ENCODE peak calls at places on chromosomes 12 and 14, in four cellular contexts. Z is Daoy; N is stimulated activated CD8-positive, alpha-beta memory T cell treated with anti-CD3 and anti-CD28 coated beads, Interleukin-4, amount 100 ng/mL, for 24 hours; I is endodermal cell. Y is an unnamed sample.

GRCh38 chr12:51334774-51335173 is 10.8 kb upstream of the BIN2 start:
- DNase-seq in N (no peak), I (no peak), Z (no peak), Y (no peak)

GRCh38 chr14:55366271-55366670 is 45.4 kb downstream of the ATG14 start:
- DNase-seq in N (no peak), Z (peak; percentile 63), I (no peak), Y (no peak)

GRCh38 chr14:60092516-60092915 is 793 bp downstream of the PCNX4 start:
- DNase-seq in I (no peak), Z (peak; percentile 34), N (no peak), Y (no peak)

GRCh38 chr14:90409209-90409730 is 12.4 kb downstream of the CALM1 start:
- DNase-seq in N (no peak), I (no peak), Z (peak; percentile 97), Y (peak; percentile 83)

GRCh38 chr12:116201908-116202307 is 75.6 kb downstream of the MED13L start:
- DNase-seq in N (no peak), I (no peak), Z (no peak), Y (peak; percentile 56)

GRCh38 chr14:74495356-74495755 is 1.8 kb downstream of the ISCA2 start:
- DNase-seq in Z (no peak), I (no peak), N (no peak), Y (no peak)

GRCh38 chr14:79254069-79254775 is 957.1 kb downstream of the DIO2 start:
- DNase-seq in N (no peak), Z (no peak), I (no peak), Y (no peak)

GRCh38 chr12:107319536-107320030 is 226.2 kb upstream of the CRY1 start:
- DNase-seq in I (no peak), N (no peak), Z (no peak), Y (no peak)

GRCh38 chr12:108831309-108831991 is 25.9 kb downstream of the SSH1 start:
- DNase-seq in Z (no peak), N (no peak), I (no peak), Y (no peak)

GRCh38 chr14:58747181-58747580 is 109.4 kb downstream of the DACT1 start:
- DNase-seq in I (no peak), Z (peak; percentile 88), N (no peak), Y (no peak)

GRCh38 chr12:76896274-76896673 is 17.5 kb upstream of the CSRP2 start:
- DNase-seq in N (no peak), Z (no peak), I (no peak), Y (no peak)

GRCh38 chr14:53458368-53458814 is 305.3 kb upstream of the DDHD1 start:
- DNase-seq in N (no peak), I (no peak), Z (peak; percentile 52), Y (peak; percentile 66)

GRCh38 chr14:99268776-99269510 is 3.1 kb downstream of the BCL11B start:
- DNase-seq in Z (no peak), N (no peak), I (peak; percentile 77), Y (no peak)

GRCh38 chr14:69574266-69574953 is at the start of gene CCDC177:
- DNase-seq in I (peak; percentile 90), N (peak; percentile 67), Z (peak; percentile 75), Y (peak; percentile 26)

GRCh38 chr12:91984571-91984970 is 161.1 kb downstream of the BTG1 start:
- DNase-seq in N (no peak), I (no peak), Z (no peak), Y (peak; percentile 27)

GRCh38 chr14:75418779-75419768 is 8.7 kb upstream of the JDP2 start:
- DNase-seq in Z (no peak), I (peak; percentile 95), N (peak; percentile 37), Y (no peak)

GRCh38 chr12:104671407-104672095 is 214.8 kb downstream of the CHST11 start:
- DNase-seq in N (peak; percentile 78), Z (peak; percentile 97), I (peak; percentile 81), Y (peak; percentile 95)

GRCh38 chr14:24321212-24321975 is 10.1 kb downstream of the LTB4R start:
- DNase-seq in I (peak; percentile 83), Z (no peak), N (no peak), Y (no peak)

GRCh38 chr12:54277823-54278276 is 2.1 kb downstream of the CBX5 start:
- DNase-seq in N (no peak), Z (no peak), I (peak; percentile 41), Y (no peak)

GRCh38 chr12:68675098-68675842 is 11.5 kb upstream of the NUP107 start:
- DNase-seq in N (peak; percentile 37), Z (peak; percentile 53), I (peak; percentile 54), Y (no peak)

GRCh38 chr12:115008951-115009350 is 325.0 kb upstream of the TBX3 start:
- DNase-seq in I (no peak), Z (no peak), N (no peak), Y (no peak)

GRCh38 chr14:54792288-54792687 is 110.3 kb downstream of the GCH1 start:
- DNase-seq in N (no peak), I (peak; percentile 51), Z (no peak), Y (no peak)

GRCh38 chr12:9033244-9033887 is 44.0 kb downstream of the KLRG1 start:
- DNase-seq in Z (no peak), I (no peak), N (no peak), Y (no peak)

GRCh38 chr12:105698047-105698446 is 367.6 kb downstream of the C12orf75 start:
- DNase-seq in I (peak; percentile 90), N (no peak), Z (no peak), Y (no peak)

GRCh38 chr14:32648434-32648833 is 290.2 kb upstream of the NPAS3 start:
- DNase-seq in Z (no peak), I (no peak), N (no peak), Y (no peak)